ENCODE peak calls at places on chromosomes 16 and 17, in nine cellular contexts. O is H54, B is stomach, E is dorsolateral prefrontal cortex, L is A172, A is EH, P is EL, D is kidney tubule cell, S is bronchial epithelial cell. U is an unnamed sample.
A peak's percentile ranks its signal among the peaks of the same experiment; 100 is the strongest.

GRCh38 chr17:29788045-29788444 is 142.0 kb downstream of the SSH2 start:
- DNase-seq in E (no peak), B (no peak), P (no peak), A (no peak), O (no peak), S (no peak), L (no peak), D (peak; percentile 48), U (no peak)

GRCh38 chr17:81309859-81310839 is 15.0 kb upstream of the SLC38A10 start:
- DNase-seq in S (no peak), B (no peak), P (no peak), A (no peak), O (no peak), E (no peak), L (no peak), D (no peak), U (no peak)

GRCh38 chr16:678858-679807 is 1.1 kb upstream of the STUB1 start:
- DNase-seq in S (no peak), L (no peak), B (peak; percentile 76), P (peak; percentile 66), E (no peak), D (peak; percentile 64), A (peak; percentile 64), O (peak; percentile 61), U (peak; percentile 63)

GRCh38 chr17:45294506-45294905 is 22.3 kb downstream of the MAP3K14 start:
- DNase-seq in A (peak; percentile 95), P (peak; percentile 87), O (no peak), B (peak; percentile 80), L (peak; percentile 88), S (no peak), E (no peak), D (no peak), U (peak; percentile 93)

GRCh38 chr17:12622726-12623125 is 43.0 kb upstream of the MYOCD start:
- DNase-seq in B (no peak), O (no peak), P (peak; percentile 17), A (peak; percentile 88), L (no peak), E (no peak), D (no peak), S (no peak), U (peak; percentile 7)

GRCh38 chr17:66963521-66964082 is 905 bp upstream of the CACNG4 start:
- DNase-seq in A (no peak), P (no peak), E (no peak), B (no peak), S (no peak), L (no peak), D (no peak), O (no peak), U (no peak)

GRCh38 chr16:69724981-69725479 is 1.3 kb downstream of the NQO1 start:
- DNase-seq in L (peak; percentile 33), S (no peak), A (peak; percentile 39), E (no peak), B (no peak), P (peak; percentile 16), O (no peak), D (no peak), U (peak; percentile 48)

GRCh38 chr17:77096570-77097214 is 44.1 kb upstream of the SEC14L1 start:
- DNase-seq in L (peak; percentile 66), E (no peak), D (peak; percentile 33), P (peak; percentile 48), B (peak; percentile 60), S (peak; percentile 47), O (no peak), A (peak; percentile 59), U (peak; percentile 40)

GRCh38 chr17:18020971-18021370 is 18.0 kb downstream of the ATPAF2 start:
- DNase-seq in B (no peak), D (no peak), E (no peak), S (no peak), L (no peak), O (no peak), A (no peak), P (no peak), U (no peak)

GRCh38 chr17:68446626-68447041 is 10.7 kb downstream of the WIPI1 start:
- DNase-seq in L (no peak), O (no peak), A (no peak), P (no peak), E (no peak), S (no peak), D (no peak), B (no peak), U (no peak)

GRCh38 chr17:77322534-77323412 is 182.0 kb downstream of the SEC14L1 start:
- DNase-seq in L (peak; percentile 99), A (peak; percentile 99), D (peak; percentile 97), S (peak; percentile 90), B (peak; percentile 76), P (peak; percentile 99), O (peak; percentile 85), E (no peak), U (peak; percentile 99)

GRCh38 chr17:77807051-77807745 is 151.3 kb upstream of the TNRC6C start:
- DNase-seq in A (no peak), B (no peak), L (no peak), D (no peak), S (no peak), O (no peak), P (no peak), E (no peak), U (no peak)

GRCh38 chr17:48779421-48779820 is 37.6 kb downstream of the TTLL6 start:
- DNase-seq in S (no peak), L (no peak), E (no peak), O (no peak), B (no peak), A (no peak), D (no peak), P (no peak), U (no peak)

GRCh38 chr17:83199500-83200201 is 120.2 kb downstream of the METRNL start:
- DNase-seq in B (peak; percentile 51), O (no peak), E (no peak), A (peak; percentile 88), D (no peak), L (peak; percentile 50), P (peak; percentile 69), S (no peak), U (peak; percentile 73)

GRCh38 chr17:7967751-7968150 is 34.7 kb upstream of the GUCY2D start:
- DNase-seq in B (no peak), S (no peak), P (no peak), A (no peak), L (no peak), O (no peak), D (no peak), E (no peak), U (no peak)

GRCh38 chr16:17266606-17267313 is 204.0 kb downstream of the XYLT1 start:
- DNase-seq in B (peak; percentile 86), P (no peak), E (no peak), A (no peak), S (no peak), D (no peak), L (no peak), O (no peak), U (no peak)

GRCh38 chr17:30254150-30254549 is 18.7 kb upstream of the SLC6A4 start:
- DNase-seq in E (no peak), S (no peak), A (no peak), P (no peak), O (no peak), B (no peak), L (no peak), D (no peak), U (no peak)

GRCh38 chr17:44546711-44547606 is 10.3 kb upstream of the FZD2 start:
- DNase-seq in A (peak; percentile 81), S (peak; percentile 73), D (peak; percentile 45), E (no peak), L (peak; percentile 82), O (peak; percentile 71), B (no peak), P (peak; percentile 86), U (peak; percentile 66)

GRCh38 chr16:68296291-68296690 is 14.5 kb downstream of the SLC7A6OS start:
- DNase-seq in A (no peak), P (no peak), B (no peak), D (no peak), L (no peak), S (no peak), E (no peak), O (no peak), U (no peak)

GRCh38 chr17:18017958-18018357 is 21.0 kb downstream of the ATPAF2 start:
- DNase-seq in O (no peak), D (no peak), L (no peak), B (peak; percentile 35), P (no peak), A (no peak), E (no peak), S (no peak), U (no peak)

GRCh38 chr17:47223460-47223859 is 14.3 kb downstream of the MYL4 start:
- DNase-seq in L (no peak), P (no peak), O (no peak), B (peak; percentile 57), S (no peak), E (no peak), D (peak; percentile 22), A (no peak), U (no peak)

GRCh38 chr16:84983308-84983707 is 28.0 kb downstream of the ZDHHC7 start:
- DNase-seq in O (no peak), D (no peak), E (no peak), S (no peak), L (no peak), P (no peak), B (no peak), A (no peak), U (no peak)